ENCODE peak calls at places on chromosomes 6 and 20, in four cellular contexts. S is HepG2, K is K562, Y is H1. N is an unnamed sample.

GRCh38 chr20:24697411-24697810 is 228.0 kb downstream of the SYNDIG1 start:
- DNase-seq in Y (peak; percentile 24), K (no peak), S (no peak), N (no peak)

GRCh38 chr20:5735845-5736530 is 14.2 kb upstream of the SHLD1 start:
- DNase-seq in K (no peak), Y (no peak), S (no peak), N (no peak)

GRCh38 chr6:7725412-7725811 is 487 bp upstream of the BMP6 start:
- DNase-seq in Y (no peak), S (no peak), K (no peak), N (no peak)

GRCh38 chr20:7161690-7162089 is 394.2 kb downstream of the BMP2 start:
- DNase-seq in S (peak; percentile 38), K (no peak), Y (no peak), N (no peak)

GRCh38 chr6:85449388-85449817 is 480 bp upstream of the NT5E start:
- DNase-seq in K (no peak), Y (no peak), S (no peak), N (no peak)

GRCh38 chr20:12833861-12834260 is 174.9 kb upstream of the SPTLC3 start:
- DNase-seq in S (no peak), Y (no peak), K (no peak), N (no peak)

GRCh38 chr6:76852776-76853175 is 610.5 kb downstream of the HTR1B start:
- DNase-seq in Y (no peak), S (no peak), K (no peak), N (no peak)

GRCh38 chr20:4811661-4812181 is 90.0 kb downstream of the PRND start:
- DNase-seq in K (no peak), S (no peak), Y (no peak), N (no peak)

GRCh38 chr6:18326980-18327379 is 60.2 kb upstream of the RNF144B start:
- DNase-seq in Y (no peak), S (no peak), K (no peak), N (no peak)

GRCh38 chr6:96787846-96788580 is 49.3 kb downstream of the GPR63 start:
- DNase-seq in S (no peak), Y (no peak), K (peak; percentile 10), N (no peak)

GRCh38 chr6:97702226-97702625 is 419.2 kb upstream of the MMS22L start:
- DNase-seq in Y (no peak), S (no peak), K (no peak), N (no peak)

GRCh38 chr20:32189691-32190607 is 17.6 kb downstream of the PLAGL2 start:
- DNase-seq in K (no peak), S (no peak), Y (peak; percentile 86), N (no peak)

GRCh38 chr6:102736941-102737368 is 1343.4 kb downstream of the GRIK2 start:
- DNase-seq in K (no peak), Y (no peak), S (no peak), N (no peak)

GRCh38 chr6:25112207-25112874 is 166.8 kb upstream of the CARMIL1 start:
- DNase-seq in K (no peak), S (no peak), Y (no peak), N (no peak)

GRCh38 chr20:36575066-36575743 is 1.8 kb downstream of the TGIF2 start:
- DNase-seq in K (peak; percentile 63), S (peak; percentile 73), Y (peak; percentile 64), N (no peak)

GRCh38 chr20:36184816-36185776 is 30.6 kb downstream of the EPB41L1 start:
- DNase-seq in S (no peak), K (no peak), Y (no peak), N (no peak)

GRCh38 chr6:130132286-130132701 is 90.5 kb downstream of the SAMD3 start:
- DNase-seq in S (no peak), K (no peak), Y (no peak), N (no peak)

GRCh38 chr20:25280574-25281535 is 33.0 kb downstream of the PYGB start:
- DNase-seq in S (no peak), K (no peak), Y (peak; percentile 41), N (no peak)

GRCh38 chr20:63106765-63107448 is 100.1 kb upstream of the BHLHE23 start:
- DNase-seq in S (no peak), Y (no peak), K (no peak), N (no peak)

GRCh38 chr20:7392551-7392950 is 547.7 kb downstream of the HAO1 start:
- DNase-seq in Y (no peak), K (no peak), S (no peak), N (no peak)

GRCh38 chr6:135488023-135488422 is 9.5 kb downstream of the AHI1 start:
- DNase-seq in S (no peak), K (no peak), Y (no peak), N (no peak)

GRCh38 chr6:82015526-82015925 is 232.0 kb downstream of the IBTK start:
- DNase-seq in K (no peak), S (peak; percentile 22), Y (no peak), N (no peak)

GRCh38 chr6:142300758-142301251 is 1.0 kb upstream of the ADGRG6 start:
- DNase-seq in K (no peak), S (peak; percentile 52), Y (no peak), N (peak; percentile 55)

GRCh38 chr6:25156123-25156522 is 123.1 kb upstream of the CARMIL1 start:
- DNase-seq in K (no peak), Y (no peak), S (no peak), N (no peak)

GRCh38 chr20:63640086-63640485 is 13.1 kb downstream of the STMN3 start:
- DNase-seq in K (no peak), S (no peak), Y (no peak), N (no peak)

GRCh38 chr6:36979343-36979742 is 6.7 kb downstream of the MTCH1 start:
- DNase-seq in Y (no peak), S (no peak), K (no peak), N (no peak)

GRCh38 chr6:14664616-14665315 is 547.2 kb downstream of the CD83 start:
- DNase-seq in S (no peak), Y (no peak), K (no peak), N (no peak)

GRCh38 chr20:63567382-63568169 is 6.5 kb downstream of the HELZ2 start:
- DNase-seq in Y (no peak), S (no peak), K (no peak), N (no peak)

GRCh38 chr20:12093062-12093796 is 175.5 kb downstream of the BTBD3 start:
- DNase-seq in K (no peak), Y (no peak), S (no peak), N (no peak)

GRCh38 chr6:168377481-168377850 is 57.9 kb upstream of the DACT2 start:
- DNase-seq in S (no peak), K (peak; percentile 6), Y (no peak), N (no peak)

GRCh38 chr6:30518505-30518850 is 29.2 kb downstream of the HLA-E start:
- DNase-seq in S (peak; percentile 20), K (no peak), Y (no peak), N (no peak)

GRCh38 chr20:17570347-17571152 is 675 bp downstream of the DSTN start:
- DNase-seq in S (peak; percentile 61), Y (peak; percentile 64), K (peak; percentile 58), N (peak; percentile 15)

GRCh38 chr6:144265390-144265789 is 19.7 kb upstream of the UTRN start:
- DNase-seq in S (peak; percentile 67), Y (no peak), K (no peak), N (no peak)

GRCh38 chr6:144265061-144265357 is 20.1 kb upstream of the UTRN start:
- DNase-seq in Y (no peak), K (no peak), S (peak; percentile 71), N (no peak)

GRCh38 chr6:144264270-144265060 is 20.7 kb upstream of the UTRN start:
- DNase-seq in K (no peak), S (peak; percentile 87), Y (no peak), N (peak; percentile 71)

GRCh38 chr6:144263786-144264185 is 21.3 kb upstream of the UTRN start:
- DNase-seq in K (no peak), Y (no peak), S (no peak), N (no peak)

DNA sequence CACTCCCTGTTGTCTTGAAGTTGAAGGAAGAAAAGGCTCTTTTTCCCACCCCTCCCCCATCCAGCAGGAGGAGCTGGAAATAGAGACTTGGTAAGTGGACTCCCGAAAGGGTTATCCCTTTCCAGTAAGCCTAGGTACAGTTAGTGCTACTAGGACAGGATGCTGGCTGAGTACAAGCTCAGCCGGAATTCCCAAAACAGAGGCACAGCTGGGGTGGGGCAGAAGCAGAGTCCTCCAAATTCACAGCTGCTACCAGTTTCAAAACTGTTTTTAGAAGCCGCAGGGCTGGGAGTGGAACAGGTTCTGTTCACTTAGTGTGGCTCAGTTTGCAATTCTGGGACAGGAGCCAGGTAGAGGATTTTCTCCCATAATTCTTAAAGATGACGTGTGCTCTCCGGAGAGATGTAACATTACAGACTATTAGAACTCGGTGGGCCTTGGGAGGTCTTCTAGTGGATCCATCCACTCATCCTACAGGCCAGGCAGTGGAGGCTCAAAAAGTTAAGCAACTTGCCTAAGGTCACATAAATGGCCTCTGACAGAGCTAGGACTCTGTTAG is 19.0 kb upstream of the UTRN start:
- DNase-seq in S (no peak), Y (peak; percentile 66), K (peak; percentile 23), N (peak; percentile 64)
- TF ChIP-seq SP1 in S (no peak), Y (peak; percentile 74), K (no peak), N (peak; percentile 42)

DNA sequence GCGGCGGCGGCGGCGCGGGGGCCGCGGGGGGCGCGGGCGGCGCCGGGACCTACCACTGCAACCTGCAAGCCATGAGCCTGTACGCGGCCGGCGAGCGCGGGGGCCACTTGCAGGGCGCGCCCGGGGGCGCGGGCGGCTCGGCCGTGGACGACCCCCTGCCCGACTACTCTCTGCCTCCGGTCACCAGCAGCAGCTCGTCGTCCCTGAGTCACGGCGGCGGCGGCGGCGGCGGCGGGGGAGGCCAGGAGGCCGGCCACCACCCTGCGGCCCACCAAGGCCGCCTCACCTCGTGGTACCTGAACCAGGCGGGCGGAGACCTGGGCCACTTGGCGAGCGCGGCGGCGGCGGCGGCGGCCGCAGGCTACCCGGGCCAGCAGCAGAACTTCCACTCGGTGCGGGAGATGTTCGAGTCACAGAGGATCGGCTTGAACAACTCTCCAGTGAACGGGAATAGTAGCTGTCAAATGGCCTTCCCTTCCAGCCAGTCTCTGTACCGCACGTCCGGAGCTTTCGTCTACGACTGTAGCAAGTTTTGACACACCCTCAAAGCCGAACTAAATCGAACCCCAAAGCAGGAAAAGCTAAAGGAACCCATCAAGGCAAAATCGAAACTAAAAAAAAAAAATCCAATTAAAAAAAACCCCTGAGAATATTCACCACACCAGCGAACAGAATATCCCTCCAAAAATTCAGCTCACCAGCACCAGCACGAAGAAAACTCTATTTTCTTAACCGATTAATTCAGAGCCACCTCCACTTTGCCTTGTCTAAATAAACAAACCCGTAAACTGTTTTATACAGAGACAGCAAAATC is 2.1 kb downstream of the FOXC1 start:
- DNase-seq in K (no peak), Y (no peak), S (peak; percentile 35), N (no peak)
- H3K4me3 ChIP-seq in K (no peak overlapping the region), Y (peak overlapping the region; percentile 14), S (peak overlapping the region; percentile 73), N (peak overlapping the region; percentile 79)

DNA sequence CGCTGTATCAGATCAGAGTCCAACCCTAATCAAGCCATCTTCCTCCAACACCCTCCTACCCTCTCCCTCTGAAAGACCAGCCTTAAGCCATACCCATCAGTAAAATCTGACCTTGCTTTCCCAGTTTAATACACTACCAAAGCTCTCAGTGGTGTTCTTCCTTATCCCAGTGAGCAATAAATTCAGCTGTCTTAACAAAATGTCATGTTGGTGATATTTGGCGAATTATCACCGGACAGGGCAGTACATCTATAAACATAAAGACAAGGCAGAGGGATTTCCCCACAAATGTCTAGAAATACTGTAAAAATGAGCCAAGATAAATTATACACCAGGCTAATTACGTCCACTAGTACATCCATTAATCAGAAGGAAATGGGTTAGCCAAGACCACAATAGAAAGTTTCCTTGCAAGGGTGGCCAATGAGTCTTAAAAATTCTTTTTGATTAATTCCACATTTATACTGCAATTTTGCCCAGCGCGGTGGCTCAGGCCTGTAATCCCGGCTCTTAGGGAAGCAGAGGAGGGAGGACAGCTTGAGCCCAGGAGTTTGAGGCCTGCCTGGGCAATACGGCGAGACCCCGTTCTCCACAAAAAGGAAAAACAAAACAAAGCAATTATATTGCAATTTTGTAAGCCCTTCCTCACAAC is 905 bp downstream of the RARS2 start:
- DNase-seq in Y (no peak), K (peak; percentile 14), S (no peak), N (no peak)
- TF ChIP-seq SP1 in Y (no peak), K (no peak), S (no peak), N (no peak)

GRCh38 chr6:148343028-148343374 is 363 bp downstream of the SASH1 start:
- DNase-seq in Y (no peak), K (no peak), S (no peak), N (no peak)
- H3K4me3 ChIP-seq in Y (peak overlapping the region; percentile 82), K (no peak overlapping the region), S (peak overlapping the region; percentile 82), N (peak overlapping the region; percentile 55)